ENCODE peak calls at places on chromosomes 4 and X, in four cellular contexts. R is IMR-90, N is SK-N-SH, V is left ventricle myocardium inferior. H is an unnamed sample.

GRCh38 chr4:7547368-7548040 is 112.8 kb upstream of the PSAPL1 start:
- DNase-seq in R (peak; percentile 13), N (peak; percentile 67), V (no peak), H (no peak)

GRCh38 chr4:121726642-121727268 is 30.0 kb upstream of the ANXA5 start:
- DNase-seq in R (peak; percentile 78), N (peak; percentile 22), V (no peak), H (no peak)

GRCh38 chr4:76723916-76724315 is 174.0 kb downstream of the SOWAHB start:
- DNase-seq in R (peak; percentile 91), N (no peak), V (no peak), H (no peak)

GRCh38 chr4:68324509-68325262 is 25.2 kb downstream of the YTHDC1 start:
- DNase-seq in R (no peak), N (no peak), V (no peak), H (no peak)

GRCh38 chr4:126697748-126698147 is 935.0 kb upstream of the INTU start:
- DNase-seq in R (peak; percentile 84), N (no peak), V (no peak), H (no peak)

GRCh38 chr4:5357863-5358262 is 306.6 kb downstream of the STK32B start:
- DNase-seq in R (no peak), N (no peak), V (no peak), H (no peak)

GRCh38 chrX:25079020-25079419 is 63.3 kb upstream of the ARX start:
- DNase-seq in R (no peak), N (no peak), V (no peak), H (no peak)

GRCh38 chr4:65014078-65014477 is 604.8 kb upstream of the TECRL start:
- DNase-seq in R (no peak), N (no peak), V (peak; percentile 20), H (peak; percentile 39)

GRCh38 chr4:155692361-155692760 is 25.7 kb downstream of the GUCY1A1 start:
- DNase-seq in R (no peak), N (no peak), V (no peak), H (no peak)

GRCh38 chr4:138236035-138236434 is 6.1 kb downstream of the SLC7A11 start:
- DNase-seq in R (peak; percentile 60), N (no peak), V (no peak), H (no peak)

GRCh38 chrX:40952855-40953254 is 132.4 kb upstream of the USP9X start:
- DNase-seq in R (peak; percentile 18), N (no peak), V (no peak), H (no peak)

GRCh38 chr4:139607302-139608060 is 51.5 kb upstream of the SETD7 start:
- DNase-seq in R (no peak), N (no peak), V (no peak), H (no peak)
- H3K4me1 ChIP-seq in R (peaks cover 5% of the 10 kb centered on the region), N (no peaks in the 10 kb centered on the region), V (peaks cover 5% of the 10 kb centered on the region), H (no peaks in the 10 kb centered on the region)

GRCh38 chrX:46687619-46688018 is 71.3 kb downstream of the SLC9A7 start:
- DNase-seq in R (peak; percentile 29), N (no peak), V (no peak), H (no peak)

GRCh38 chrX:46681849-46682248 is 77.1 kb downstream of the SLC9A7 start:
- DNase-seq in R (peak; percentile 40), N (no peak), V (no peak), H (no peak)

GRCh38 chrX:46678232-46678631 is 80.7 kb downstream of the SLC9A7 start:
- DNase-seq in R (no peak), N (no peak), V (no peak), H (no peak)

GRCh38 chrX:46686003-46686645 is 72.8 kb downstream of the SLC9A7 start:
- DNase-seq in R (peak; percentile 41), N (peak; percentile 41), V (no peak), H (peak; percentile 11)

DNA sequence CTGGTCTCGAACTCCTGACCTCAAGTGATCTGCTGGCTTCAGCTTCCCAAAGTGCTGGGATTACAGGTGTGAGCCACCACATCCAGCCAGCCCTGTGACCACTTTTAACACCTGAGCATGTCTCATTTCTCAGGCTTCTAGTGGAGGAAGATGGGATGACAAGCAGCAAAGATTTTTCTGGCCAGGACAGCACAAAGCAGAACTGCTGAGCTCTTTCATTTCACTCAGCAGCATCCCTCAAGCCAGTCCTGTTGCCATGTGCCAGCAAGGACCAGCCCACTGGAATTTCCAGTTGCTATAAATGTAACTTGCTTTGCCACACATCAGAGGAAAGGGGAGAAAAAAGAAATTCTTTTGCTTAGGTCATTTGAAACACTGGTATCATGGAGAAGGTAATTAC is 75.9 kb downstream of the SLC9A7 start:
- DNase-seq in R (peak; percentile 22), N (no peak), V (no peak), H (no peak)
- TF ChIP-seq CTCF in R (no peak), N (no peak), V (no peak), H (no peak)

GRCh38 chr4:25860586-25861421 is 2.0 kb downstream of the SEL1L3 start:
- DNase-seq in R (peak; percentile 42), N (no peak), V (no peak), H (no peak)

GRCh38 chr4:25857403-25857802 is 5.4 kb downstream of the SEL1L3 start:
- DNase-seq in R (no peak), N (no peak), V (no peak), H (no peak)

GRCh38 chr4:25857851-25858400 is 4.9 kb downstream of the SEL1L3 start:
- DNase-seq in R (no peak), N (no peak), V (no peak), H (no peak)

GRCh38 chr4:25859429-25860148 is 3.2 kb downstream of the SEL1L3 start:
- DNase-seq in R (no peak), N (peak; percentile 31), V (no peak), H (no peak)

GRCh38 chr4:25856756-25857155 is 6.0 kb downstream of the SEL1L3 start:
- DNase-seq in R (no peak), N (no peak), V (no peak), H (no peak)
- H3K4me1 ChIP-seq in R (peaks cover 13% of the 10 kb centered on the region), N (peaks cover 14% of the 10 kb centered on the region), V (peaks cover 35% of the 10 kb centered on the region), H (no peaks in the 10 kb centered on the region)

GRCh38 chr4:71186566-71187398 is 152.0 kb upstream of the SLC4A4 start:
- DNase-seq in R (peak; percentile 53), N (peak; percentile 61), V (peak; percentile 63), H (peak; percentile 15)
- TF ChIP-seq CTCF in R (no peak), N (no peak), V (no peak), H (no peak)

GRCh38 chr4:172842759-172843158 is 325.9 kb upstream of the GALNT7 start:
- DNase-seq in R (no peak), N (no peak), V (no peak), H (no peak)

GRCh38 chr4:172843273-172843672 is 325.3 kb upstream of the GALNT7 start:
- DNase-seq in R (no peak), N (no peak), V (no peak), H (no peak)

GRCh38 chr4:172838943-172839342 is 329.7 kb upstream of the GALNT7 start:
- DNase-seq in R (no peak), N (no peak), V (no peak), H (no peak)

GRCh38 chr4:172845281-172845680 is 323.3 kb upstream of the GALNT7 start:
- DNase-seq in R (no peak), N (no peak), V (no peak), H (no peak)

GRCh38 chr4:172844556-172844955 is 324.1 kb upstream of the GALNT7 start:
- DNase-seq in R (no peak), N (no peak), V (no peak), H (no peak)
- H3K4me1 ChIP-seq in R (peaks cover 5% of the 10 kb centered on the region), N (no peaks in the 10 kb centered on the region), V (no peaks in the 10 kb centered on the region), H (no peaks in the 10 kb centered on the region)

GRCh38 chrX:68594769-68595168 is 52.7 kb upstream of the STARD8 start:
- DNase-seq in R (no peak), N (no peak), V (no peak), H (no peak)

DNA sequence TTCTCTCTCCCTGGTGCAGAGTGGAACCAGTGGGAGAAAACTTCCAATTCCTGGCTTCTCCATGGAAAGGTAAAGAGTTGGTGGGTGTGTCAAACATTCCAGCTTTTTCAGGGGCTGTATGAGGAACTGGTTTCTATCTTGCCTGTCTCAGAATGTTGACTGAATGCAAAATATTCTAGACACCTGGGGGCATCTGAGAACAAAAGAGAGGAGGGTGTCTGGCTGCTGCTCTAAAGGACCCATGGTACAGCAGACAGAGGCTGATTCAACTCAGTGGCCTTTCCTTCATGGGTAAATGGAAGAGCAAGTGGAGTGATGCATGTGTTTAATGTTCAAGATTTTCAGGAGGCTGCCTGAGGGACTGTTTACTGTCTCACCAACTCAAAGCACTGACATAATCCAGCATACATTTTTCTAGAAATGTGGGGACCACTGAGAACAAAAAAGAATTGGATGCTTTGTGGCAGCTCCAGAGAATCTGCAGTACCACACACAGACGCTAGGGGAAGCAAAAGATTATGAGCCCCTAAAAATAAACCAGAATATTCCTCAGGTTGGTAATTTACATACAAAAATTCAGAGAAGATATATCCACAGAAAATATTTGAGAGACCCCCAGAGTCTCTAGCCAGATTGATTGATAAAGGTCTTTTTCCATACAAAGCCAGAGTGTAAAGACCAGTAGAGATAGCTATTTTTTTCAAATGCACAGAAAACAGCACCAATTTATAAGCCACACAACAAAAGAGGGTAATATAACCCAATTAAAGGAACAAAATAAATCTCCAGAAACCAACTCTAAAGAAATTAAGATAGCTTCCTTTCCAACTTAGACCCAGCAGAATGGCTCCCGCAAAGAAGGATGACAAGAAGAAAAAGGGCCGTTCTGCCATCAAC is 48.0 kb upstream of the STARD8 start:
- DNase-seq in R (peak; percentile 4), N (peak; percentile 15), V (no peak), H (peak; percentile 11)
- TF ChIP-seq CTCF in R (peak; percentile 66), N (peak; percentile 76), V (peak; percentile 67), H (peak; percentile 62)

DNA sequence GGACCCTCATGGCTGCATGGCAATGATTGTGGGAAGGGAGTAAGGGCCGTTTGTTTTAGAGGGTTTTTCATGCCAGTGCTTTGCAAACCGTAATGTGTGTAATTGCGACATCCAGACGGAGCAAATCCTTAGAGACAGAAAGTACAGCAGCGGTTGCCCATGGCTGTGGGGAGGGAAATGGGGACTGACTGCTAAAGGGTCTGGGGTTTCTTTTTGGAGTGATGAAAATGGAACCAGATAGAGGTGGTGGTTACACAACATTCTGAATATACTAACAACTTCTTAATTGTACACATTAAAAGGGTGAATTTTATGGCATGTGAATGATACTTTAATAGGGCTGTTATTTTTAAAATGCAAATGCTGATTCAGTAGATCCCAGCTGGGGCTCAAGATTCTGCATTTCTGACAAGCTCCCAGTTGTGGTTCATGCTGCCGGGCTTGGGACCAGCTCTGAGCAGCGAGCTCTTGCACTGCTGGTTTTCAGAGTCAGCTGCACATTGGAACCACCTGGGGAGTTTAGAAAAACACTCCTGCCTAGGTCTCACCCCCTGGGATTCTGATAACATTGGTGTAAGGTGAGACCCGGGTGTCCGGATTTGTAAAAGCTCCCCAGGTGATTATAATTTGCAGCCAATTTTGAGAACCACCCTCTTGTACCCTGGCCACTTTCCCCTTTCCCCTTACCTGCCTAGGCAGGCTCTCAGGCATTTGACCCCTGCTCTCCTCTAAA is 47.7 kb downstream of the PRPS1 start:
- DNase-seq in R (peak; percentile 35), N (no peak), V (no peak), H (no peak)
- H3K4me1 ChIP-seq in R (peaks cover 1% of the 10 kb centered on the region), N (no peaks in the 10 kb centered on the region), V (peaks cover 54% of the 10 kb centered on the region), H (no peaks in the 10 kb centered on the region)